ENCODE peak calls at places on chromosomes 11 and 22, in six cellular contexts. Y, C, R, T, E and X are unnamed samples.

GRCh38 chr11:64489831-64490441 is 101.1 kb upstream of the SLC22A12 start:
- DNase-seq in Y (peak; percentile 31), C (peak; percentile 77), R (peak; percentile 76), T (no peak), E (no peak), X (peak; percentile 59)

GRCh38 chr22:37659066-37659896 is 758 bp downstream of the PDXP start:
- DNase-seq in Y (no peak), C (no peak), R (no peak), T (no peak), E (no peak), X (no peak)

GRCh38 chr11:70846781-70847400 is 405.5 kb downstream of the SHANK2 start:
- DNase-seq in Y (no peak), C (no peak), R (no peak), T (no peak), E (no peak), X (no peak)

GRCh38 chr11:926341-926916 is 759 bp downstream of the AP2A2 start:
- DNase-seq in Y (peak; percentile 65), C (no peak), R (no peak), T (no peak), E (peak; percentile 21), X (peak; percentile 58)

GRCh38 chr11:94128171-94128745 is 383 bp upstream of the PANX1 start:
- DNase-seq in Y (peak; percentile 31), C (no peak), R (peak; percentile 30), T (no peak), E (no peak), X (no peak)

GRCh38 chr11:35622070-35622469 is 3.8 kb downstream of the FJX1 start:
- DNase-seq in Y (peak; percentile 91), C (no peak), R (no peak), T (peak; percentile 53), E (no peak), X (peak; percentile 88)

GRCh38 chr11:64762277-64762915 is 2.6 kb upstream of the PYGM start:
- DNase-seq in Y (no peak), C (no peak), R (no peak), T (peak; percentile 52), E (no peak), X (no peak)

GRCh38 chr11:123072279-123072678 is 10.3 kb upstream of the HSPA8 start:
- DNase-seq in Y (no peak), C (no peak), R (no peak), T (no peak), E (no peak), X (no peak)

GRCh38 chr22:41863472-41863871 is 30.6 kb downstream of the SREBF2 start:
- DNase-seq in Y (peak; percentile 24), C (no peak), R (no peak), T (no peak), E (no peak), X (no peak)

GRCh38 chr11:65112551-65113360 is 1.1 kb downstream of the TM7SF2 start:
- DNase-seq in Y (peak; percentile 28), C (no peak), R (peak; percentile 55), T (no peak), E (no peak), X (no peak)

GRCh38 chr11:130136107-130136506 is 23.5 kb upstream of the ST14 start:
- DNase-seq in Y (no peak), C (no peak), R (no peak), T (no peak), E (no peak), X (peak; percentile 72)

GRCh38 chr11:62888406-62888805 is 7.7 kb downstream of the SLC3A2 start:
- DNase-seq in Y (no peak), C (no peak), R (no peak), T (no peak), E (no peak), X (no peak)

GRCh38 chr11:70595452-70595851 is 197.1 kb downstream of the CTTN start:
- DNase-seq in Y (no peak), C (no peak), R (no peak), T (no peak), E (no peak), X (no peak)

GRCh38 chr22:41595703-41596102 is 6.1 kb upstream of the PMM1 start:
- DNase-seq in Y (no peak), C (no peak), R (no peak), T (no peak), E (no peak), X (no peak)

GRCh38 chr22:24580276-24580675 is 12.6 kb downstream of the LRRC75B start:
- DNase-seq in Y (peak; percentile 95), C (no peak), R (no peak), T (no peak), E (peak; percentile 77), X (no peak)

GRCh38 chr11:66860449-66860831 is 3.6 kb downstream of the LRFN4 start:
- DNase-seq in Y (no peak), C (no peak), R (no peak), T (no peak), E (no peak), X (no peak)

GRCh38 chr11:91823252-91823830 is 401.3 kb upstream of the FAT3 start:
- DNase-seq in Y (no peak), C (no peak), R (no peak), T (no peak), E (no peak), X (no peak)

GRCh38 chr11:65822760-65823528 is 10.8 kb upstream of the SNX32 start:
- DNase-seq in Y (no peak), C (no peak), R (no peak), T (no peak), E (no peak), X (no peak)

GRCh38 chr11:96035031-96035743 is 111.3 kb upstream of the MTMR2 start:
- DNase-seq in Y (no peak), C (no peak), R (no peak), T (no peak), E (no peak), X (peak; percentile 49)

GRCh38 chr11:3139086-3139440 is 26.0 kb downstream of the OSBPL5 start:
- DNase-seq in Y (no peak), C (no peak), R (no peak), T (no peak), E (no peak), X (no peak)

GRCh38 chr11:440065-441042 is 1.5 kb downstream of the ANO9 start:
- DNase-seq in Y (peak; percentile 25), C (no peak), R (no peak), T (no peak), E (no peak), X (peak; percentile 43)

GRCh38 chr11:1875093-1875785 is 16.5 kb downstream of the PRR33 start:
- DNase-seq in Y (no peak), C (no peak), R (no peak), T (no peak), E (no peak), X (no peak)

GRCh38 chr11:86696004-86696403 is 23.6 kb upstream of the ME3 start:
- DNase-seq in Y (peak; percentile 97), C (no peak), R (no peak), T (peak; percentile 86), E (no peak), X (no peak)

GRCh38 chr11:86695391-86695790 is 23.0 kb upstream of the ME3 start:
- DNase-seq in Y (no peak), C (no peak), R (no peak), T (no peak), E (no peak), X (no peak)

GRCh38 chr11:86699036-86699791 is 26.8 kb upstream of the ME3 start:
- DNase-seq in Y (peak; percentile 59), C (no peak), R (no peak), T (no peak), E (no peak), X (no peak)

GRCh38 chr11:86698634-86699033 is 26.2 kb upstream of the ME3 start:
- DNase-seq in Y (no peak), C (no peak), R (no peak), T (no peak), E (no peak), X (no peak)

GRCh38 chr11:86696451-86696850 is 24.0 kb upstream of the ME3 start:
- DNase-seq in Y (no peak), C (no peak), R (no peak), T (no peak), E (no peak), X (no peak)
- H3K4me3 ChIP-seq in Y (no peak overlapping the region), C (no peak overlapping the region), R (no peak overlapping the region), T (no peak overlapping the region), E (no peak overlapping the region), X (no peak overlapping the region)

GRCh38 chr11:17864478-17864941 is 129.9 kb downstream of the KCNC1 start:
- DNase-seq in Y (no peak), C (no peak), R (no peak), T (no peak), E (no peak), X (no peak)

GRCh38 chr11:17865765-17866428 is 131.3 kb downstream of the KCNC1 start:
- DNase-seq in Y (peak; percentile 45), C (no peak), R (no peak), T (no peak), E (no peak), X (no peak)

GRCh38 chr11:17855531-17856290 is 121.1 kb downstream of the KCNC1 start:
- DNase-seq in Y (no peak), C (no peak), R (no peak), T (no peak), E (no peak), X (no peak)

GRCh38 chr11:17859552-17859951 is 125.0 kb downstream of the KCNC1 start:
- DNase-seq in Y (no peak), C (no peak), R (no peak), T (no peak), E (no peak), X (no peak)

GRCh38 chr11:17861036-17861755 is 126.6 kb downstream of the KCNC1 start:
- DNase-seq in Y (peak; percentile 6), C (no peak), R (no peak), T (no peak), E (no peak), X (no peak)
- H3K4me3 ChIP-seq in Y (no peak overlapping the region), C (no peak overlapping the region), R (no peak overlapping the region), T (no peak overlapping the region), E (no peak overlapping the region), X (no peak overlapping the region)

GRCh38 chr22:40462195-40462988 is 92.0 kb downstream of the SGSM3 start:
- DNase-seq in Y (no peak), C (no peak), R (peak; percentile 14), T (no peak), E (no peak), X (no peak)
- H3K4me3 ChIP-seq in Y (no peak overlapping the region), C (no peak overlapping the region), R (peak overlapping the region; percentile 77), T (no peak overlapping the region), E (no peak overlapping the region), X (no peak overlapping the region)

GRCh38 chr11:46246514-46246913 is 30.9 kb upstream of the CREB3L1 start:
- DNase-seq in Y (peak; percentile 82), C (no peak), R (no peak), T (no peak), E (no peak), X (no peak)

GRCh38 chr11:46242462-46242960 is 35.0 kb upstream of the CREB3L1 start:
- DNase-seq in Y (peak; percentile 27), C (no peak), R (no peak), T (no peak), E (no peak), X (no peak)

GRCh38 chr11:46242961-46243795 is 34.3 kb upstream of the CREB3L1 start:
- DNase-seq in Y (peak; percentile 99), C (peak; percentile 89), R (peak; percentile 93), T (peak; percentile 86), E (peak; percentile 82), X (peak; percentile 98)

GRCh38 chr11:46240861-46241260 is 36.6 kb upstream of the CREB3L1 start:
- DNase-seq in Y (no peak), C (no peak), R (no peak), T (no peak), E (no peak), X (no peak)

DNA sequence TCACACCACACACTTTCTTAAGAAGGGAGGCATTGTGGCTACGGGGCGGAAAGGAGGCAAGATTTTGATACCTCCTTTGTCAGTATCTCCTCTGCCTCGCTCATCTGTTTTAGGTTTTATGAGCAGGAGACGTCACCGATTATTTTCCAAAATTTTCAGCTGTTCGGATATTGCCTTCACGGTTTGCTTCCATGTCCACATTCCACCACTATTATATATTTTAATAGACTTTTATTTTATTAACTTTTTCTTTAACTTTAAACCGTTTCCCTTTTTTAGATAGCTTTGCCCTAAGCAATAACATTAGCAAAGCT is 33.7 kb upstream of the CREB3L1 start:
- DNase-seq in Y (no peak), C (no peak), R (no peak), T (no peak), E (no peak), X (no peak)
- H3K4me3 ChIP-seq in Y (peak overlapping the region; percentile 60), C (peak overlapping the region; percentile 55), R (peak overlapping the region; percentile 45), T (peak overlapping the region; percentile 38), E (peak overlapping the region; percentile 56), X (peak overlapping the region; percentile 37)